ENCODE peak calls at places on chromosomes 5 and 9, in five cellular contexts. H, V, S, X and L are unnamed samples.

GRCh38 chr9:42396318-42396717 is 212.9 kb downstream of the SPATA31A6 start:
- DNase-seq in H (no peak), V (no peak), S (no peak), X (no peak), L (no peak)

GRCh38 chr5:84088996-84089395 is 295.7 kb downstream of the EDIL3 start:
- DNase-seq in H (no peak), V (peak; percentile 63), S (peak; percentile 9), X (no peak), L (no peak)

GRCh38 chr5:169408166-169408565 is 107.2 kb upstream of the SLIT3 start:
- DNase-seq in H (no peak), V (no peak), S (no peak), X (no peak), L (no peak)

GRCh38 chr5:123717139-123717538 is 205.2 kb downstream of the CSNK1G3 start:
- DNase-seq in H (no peak), V (peak; percentile 84), S (no peak), X (no peak), L (no peak)

GRCh38 chr5:33794550-33795300 is 97.1 kb downstream of the ADAMTS12 start:
- DNase-seq in H (no peak), V (peak; percentile 58), S (no peak), X (no peak), L (no peak)

GRCh38 chr9:85541876-85542275 is 199.9 kb downstream of the AGTPBP1 start:
- DNase-seq in H (no peak), V (peak; percentile 11), S (no peak), X (no peak), L (no peak)

GRCh38 chr5:29197636-29198035 is 1995.8 kb upstream of the CDH6 start:
- DNase-seq in H (no peak), V (peak; percentile 19), S (no peak), X (no peak), L (no peak)

GRCh38 chr9:121222524-121223171 is 21.0 kb upstream of the RAB14 start:
- DNase-seq in H (no peak), V (peak; percentile 76), S (no peak), X (no peak), L (no peak)

GRCh38 chr9:93072383-93072795 is 13.9 kb downstream of the SUSD3 start:
- DNase-seq in H (no peak), V (peak; percentile 72), S (no peak), X (no peak), L (no peak)

GRCh38 chr5:55936100-55936693 is 58.6 kb downstream of the IL6ST start:
- DNase-seq in H (peak; percentile 48), V (peak; percentile 89), S (peak; percentile 61), X (peak; percentile 69), L (peak; percentile 65)

GRCh38 chr5:58459276-58459859 is 518 bp downstream of the PLK2 start:
- DNase-seq in H (peak; percentile 11), V (peak; percentile 65), S (no peak), X (peak; percentile 13), L (peak; percentile 10)

GRCh38 chr9:78278177-78278777 is 18.6 kb upstream of the PSAT1 start:
- DNase-seq in H (no peak), V (peak; percentile 84), S (peak; percentile 58), X (no peak), L (no peak)

GRCh38 chr9:115015018-115015635 is 84.7 kb upstream of the TNFSF8 start:
- DNase-seq in H (no peak), V (peak; percentile 77), S (peak; percentile 10), X (no peak), L (no peak)

GRCh38 chr5:40273936-40274335 is 405.8 kb upstream of the PTGER4 start:
- DNase-seq in H (no peak), V (no peak), S (no peak), X (no peak), L (no peak)

GRCh38 chr9:120109242-120109641 is 470.7 kb downstream of the CDK5RAP2 start:
- DNase-seq in H (no peak), V (no peak), S (peak; percentile 2), X (no peak), L (no peak)

GRCh38 chr9:123851851-123852250 is 78.1 kb downstream of the DENND1A start:
- DNase-seq in H (no peak), V (no peak), S (no peak), X (no peak), L (no peak)

GRCh38 chr9:114218264-114219120 is 63.2 kb downstream of the COL27A1 start:
- DNase-seq in H (no peak), V (no peak), S (no peak), X (no peak), L (no peak)

GRCh38 chr9:4117835-4118610 is 181.8 kb downstream of the GLIS3 start:
- DNase-seq in H (peak; percentile 20), V (no peak), S (peak; percentile 2), X (peak; percentile 11), L (peak; percentile 25)

GRCh38 chr9:83935276-83935890 is 14.2 kb upstream of the KIF27 start:
- DNase-seq in H (no peak), V (peak; percentile 92), S (no peak), X (no peak), L (no peak)

GRCh38 chr9:84754896-84755295 is 85.4 kb downstream of the NTRK2 start:
- DNase-seq in H (no peak), V (no peak), S (no peak), X (no peak), L (no peak)

GRCh38 chr5:102869230-102869629 is 114.1 kb downstream of the PAM start:
- DNase-seq in H (no peak), V (no peak), S (no peak), X (no peak), L (no peak)

GRCh38 chr5:124276166-124276565 is 470.3 kb downstream of the ZNF608 start:
- DNase-seq in H (no peak), V (no peak), S (no peak), X (no peak), L (no peak)